ENCODE peak calls at places on chromosomes 1 and 21, in nine cellular contexts. Y, A, C, V, N, K, W, T and J are unnamed samples.

GRCh38 chr1:116133696-116134095 is 22.5 kb downstream of the MAB21L3 start:
- DNase-seq in Y (no peak), A (no peak), C (peak; percentile 14), V (no peak), N (no peak), K (no peak), W (no peak), T (no peak), J (no peak)

GRCh38 chr1:153659656-153660055 is 1.2 kb downstream of the SNAPIN start:
- DNase-seq in Y (no peak), A (no peak), C (no peak), V (no peak), N (no peak), K (no peak), W (no peak), T (no peak), J (no peak)

GRCh38 chr1:19273106-19273843 is 15.3 kb downstream of the AKR7A3 start:
- DNase-seq in Y (no peak), A (no peak), C (peak; percentile 72), V (no peak), N (no peak), K (no peak), W (no peak), T (no peak), J (no peak)

GRCh38 chr1:212290608-212291007 is 5.4 kb downstream of the PPP2R5A start:
- DNase-seq in Y (no peak), A (no peak), C (no peak), V (no peak), N (no peak), K (peak; percentile 55), W (no peak), T (no peak), J (no peak)

GRCh38 chr1:63955746-63956145 is 181.9 kb downstream of the ROR1 start:
- DNase-seq in Y (no peak), A (no peak), C (no peak), V (no peak), N (no peak), K (no peak), W (no peak), T (no peak), J (no peak)

GRCh38 chr1:182968151-182968741 is 15.3 kb upstream of the SHCBP1L start:
- DNase-seq in Y (no peak), A (no peak), C (no peak), V (no peak), N (no peak), K (peak; percentile 46), W (no peak), T (no peak), J (no peak)

GRCh38 chr1:5597991-5598823 is 394.0 kb downstream of the NPHP4 start:
- DNase-seq in Y (no peak), A (no peak), C (peak; percentile 10), V (no peak), N (no peak), K (peak; percentile 9), W (no peak), T (no peak), J (no peak)

GRCh38 chr1:117565745-117566455 is 39.9 kb upstream of the TENT5C start:
- DNase-seq in Y (peak; percentile 26), A (no peak), C (no peak), V (no peak), N (no peak), K (no peak), W (no peak), T (no peak), J (no peak)

GRCh38 chr1:156671804-156672203 is 5.4 kb downstream of the NES start:
- DNase-seq in Y (no peak), A (no peak), C (no peak), V (no peak), N (no peak), K (no peak), W (no peak), T (no peak), J (no peak)

GRCh38 chr21:42162831-42163510 is 56.0 kb upstream of the ABCG1 start:
- DNase-seq in Y (no peak), A (no peak), C (no peak), V (peak; percentile 14), N (no peak), K (no peak), W (no peak), T (no peak), J (no peak)

GRCh38 chr1:32179193-32179442 is 357 bp upstream of the TXLNA start:
- DNase-seq in Y (peak; percentile 64), A (no peak), C (no peak), V (no peak), N (no peak), K (no peak), W (no peak), T (no peak), J (no peak)

GRCh38 chr1:201192478-201192804 is 1.8 kb downstream of the IGFN1 start:
- DNase-seq in Y (no peak), A (no peak), C (no peak), V (peak; percentile 29), N (no peak), K (no peak), W (no peak), T (no peak), J (no peak)

GRCh38 chr1:170134126-170134525 is 11.6 kb upstream of the NTMT2 start:
- DNase-seq in Y (no peak), A (no peak), C (no peak), V (no peak), N (no peak), K (no peak), W (no peak), T (no peak), J (no peak)

GRCh38 chr21:37855568-37856391 is 60.5 kb downstream of the KCNJ6 start:
- DNase-seq in Y (no peak), A (no peak), C (no peak), V (no peak), N (no peak), K (no peak), W (no peak), T (no peak), J (no peak)

GRCh38 chr1:247400685-247401084 is 15.3 kb upstream of the NLRP3 start:
- DNase-seq in Y (no peak), A (no peak), C (no peak), V (no peak), N (no peak), K (peak; percentile 31), W (no peak), T (no peak), J (no peak)

GRCh38 chr21:33293811-33294216 is 27.6 kb downstream of the IL10RB start:
- DNase-seq in Y (no peak), A (no peak), C (no peak), V (peak; percentile 63), N (no peak), K (no peak), W (no peak), T (no peak), J (no peak)

GRCh38 chr1:226402615-226403521 is 5.0 kb downstream of the PARP1 start:
- DNase-seq in Y (no peak), A (no peak), C (no peak), V (no peak), N (no peak), K (no peak), W (no peak), T (no peak), J (no peak)

GRCh38 chr1:219498666-219499065 is 114.2 kb downstream of the ZC3H11B start:
- DNase-seq in Y (no peak), A (no peak), C (peak; percentile 19), V (no peak), N (no peak), K (no peak), W (no peak), T (no peak), J (no peak)

GRCh38 chr21:21101911-21102310 is 103.7 kb downstream of the NCAM2 start:
- DNase-seq in Y (no peak), A (peak; percentile 64), C (no peak), V (no peak), N (no peak), K (peak; percentile 10), W (no peak), T (no peak), J (peak; percentile 15)

GRCh38 chr1:90274376-90274775 is 279.5 kb downstream of the ZNF326 start:
- DNase-seq in Y (no peak), A (no peak), C (no peak), V (no peak), N (no peak), K (no peak), W (no peak), T (no peak), J (no peak)

GRCh38 chr1:180250499-180250770 is 20.4 kb downstream of the LHX4 start:
- DNase-seq in Y (no peak), A (no peak), C (no peak), V (no peak), N (no peak), K (no peak), W (no peak), T (no peak), J (no peak)

GRCh38 chr21:31872452-31873274 is at the start of gene HUNK:
- DNase-seq in Y (peak; percentile 49), A (no peak), C (peak; percentile 68), V (peak; percentile 32), N (no peak), K (no peak), W (peak; percentile 6), T (no peak), J (no peak)

GRCh38 chr1:6724517-6725141 is 23.0 kb upstream of the DNAJC11 start:
- DNase-seq in Y (no peak), A (no peak), C (no peak), V (peak; percentile 11), N (no peak), K (no peak), W (no peak), T (no peak), J (no peak)

GRCh38 chr1:54260810-54261209 is 60.8 kb downstream of the MRPL37 start:
- DNase-seq in Y (no peak), A (no peak), C (no peak), V (no peak), N (no peak), K (no peak), W (no peak), T (no peak), J (no peak)

GRCh38 chr1:94801919-94802546 is 18.1 kb upstream of the SLC44A3 start:
- DNase-seq in Y (peak; percentile 15), A (peak; percentile 66), C (peak; percentile 31), V (peak; percentile 28), N (no peak), K (peak; percentile 56), W (peak; percentile 31), T (no peak), J (no peak)

GRCh38 chr1:115133440-115133839 is 44.1 kb upstream of the TSPAN2 start:
- DNase-seq in Y (no peak), A (no peak), C (no peak), V (no peak), N (no peak), K (no peak), W (no peak), T (no peak), J (no peak)

GRCh38 chr1:34781071-34781843 is at the start of gene GJB3:
- DNase-seq in Y (no peak), A (no peak), C (peak; percentile 47), V (peak; percentile 32), N (no peak), K (peak; percentile 71), W (no peak), T (no peak), J (no peak)

GRCh38 chr1:108646661-108647269 is 14.1 kb downstream of the HENMT1 start:
- DNase-seq in Y (no peak), A (no peak), C (peak; percentile 94), V (peak; percentile 40), N (peak; percentile 72), K (peak; percentile 90), W (peak; percentile 40), T (peak; percentile 44), J (no peak)

GRCh38 chr1:62391369-62391971 is 45.4 kb upstream of the USP1 start:
- DNase-seq in Y (no peak), A (peak; percentile 52), C (peak; percentile 27), V (no peak), N (no peak), K (peak; percentile 32), W (no peak), T (no peak), J (no peak)